ENCODE peak calls at places on chromosome 1, in ten cellular contexts. T is GM04504, B is psoas muscle, A is SJSA1, U is neural crest cell, V is Panc1, W is non-pigmented ciliary epithelial cell, H is ureter, N is left kidney, J is D341Med. P is an unnamed sample.

GRCh38 chr1:48875736-48876135 is 99.0 kb upstream of the BEND5 start:
- DNase-seq in U (no peak), T (no peak), A (no peak), W (no peak), H (no peak), V (no peak), N (peak; percentile 19), B (no peak), J (no peak), P (no peak)

GRCh38 chr1:234689236-234689635 is 79.3 kb upstream of the IRF2BP2 start:
- DNase-seq in U (no peak), H (no peak), B (no peak), W (no peak), N (no peak), J (no peak), V (no peak), T (no peak), A (no peak), P (no peak)

GRCh38 chr1:234925440-234926251 is 203.0 kb downstream of the TOMM20 start:
- DNase-seq in U (no peak), A (peak; percentile 98), N (peak; percentile 78), J (no peak), W (peak; percentile 98), T (peak; percentile 98), B (no peak), V (peak; percentile 97), H (peak; percentile 62), P (peak; percentile 99)

GRCh38 chr1:65845758-65846060 is 53.0 kb downstream of the PDE4B start:
- DNase-seq in J (no peak), N (no peak), B (no peak), H (no peak), A (no peak), V (no peak), T (no peak), U (no peak), W (no peak), P (no peak)

GRCh38 chr1:162368451-162368850 is 8.2 kb downstream of the SPATA46 start:
- DNase-seq in U (no peak), B (no peak), T (no peak), N (no peak), H (no peak), W (no peak), V (no peak), A (no peak), J (no peak), P (no peak)

GRCh38 chr1:27253611-27254010 is 19.2 kb downstream of the WDTC1 start:
- DNase-seq in W (no peak), U (no peak), J (no peak), N (no peak), H (no peak), V (no peak), A (no peak), B (no peak), T (no peak), P (no peak)

GRCh38 chr1:23967871-23968270 is 8.2 kb downstream of the PNRC2 start:
- DNase-seq in N (no peak), B (no peak), H (no peak), A (no peak), T (no peak), V (no peak), W (no peak), U (no peak), J (no peak), P (no peak)

GRCh38 chr1:156549831-156550230 is 22.5 kb downstream of the IQGAP3 start:
- DNase-seq in U (no peak), W (no peak), V (no peak), A (no peak), B (no peak), J (no peak), T (no peak), H (no peak), N (no peak), P (no peak)

GRCh38 chr1:156112276-156113137 is 2.0 kb upstream of the LMNA start:
- DNase-seq in V (no peak), B (no peak), J (no peak), N (no peak), A (no peak), T (no peak), W (no peak), U (no peak), H (no peak), P (no peak)

GRCh38 chr1:156816561-156817328 is at the start of gene SH2D2A:
- DNase-seq in J (no peak), A (no peak), U (no peak), H (peak; percentile 64), T (no peak), V (no peak), B (no peak), W (no peak), N (no peak), P (no peak)

GRCh38 chr1:160720366-160720765 is 8.7 kb upstream of the CD48 start:
- DNase-seq in N (no peak), W (no peak), A (no peak), T (no peak), V (no peak), J (no peak), U (no peak), H (no peak), B (no peak), P (no peak)

GRCh38 chr1:44707959-44708831 is 22.8 kb downstream of the RNU5D-1 start:
- DNase-seq in W (no peak), A (peak; percentile 62), J (peak; percentile 51), N (peak; percentile 53), H (no peak), U (no peak), B (no peak), V (no peak), T (peak; percentile 40), P (no peak)

GRCh38 chr1:117698398-117699160 is 92.7 kb downstream of the TENT5C start:
- DNase-seq in A (no peak), U (no peak), H (no peak), B (peak; percentile 50), T (no peak), J (no peak), N (no peak), V (no peak), W (no peak), P (no peak)

GRCh38 chr1:231467986-231468385 is 45.9 kb upstream of the EGLN1 start:
- DNase-seq in A (no peak), J (no peak), H (no peak), B (no peak), T (no peak), U (no peak), W (no peak), V (no peak), N (no peak), P (no peak)

GRCh38 chr1:107274227-107274626 is 133.4 kb downstream of the NTNG1 start:
- DNase-seq in T (no peak), H (no peak), B (no peak), N (no peak), J (no peak), V (no peak), U (no peak), W (no peak), A (no peak), P (no peak)

GRCh38 chr1:21490774-21491482 is 18.3 kb upstream of the ALPL start:
- DNase-seq in W (no peak), B (no peak), V (no peak), U (no peak), A (peak; percentile 64), H (no peak), N (no peak), J (peak; percentile 43), T (peak; percentile 81), P (peak; percentile 24)

GRCh38 chr1:29849038-29849750 is 612.9 kb downstream of the PTPRU start:
- DNase-seq in A (no peak), U (peak; percentile 37), T (peak; percentile 15), B (no peak), J (peak; percentile 59), H (peak; percentile 10), N (peak; percentile 52), W (no peak), V (peak; percentile 7), P (no peak)

GRCh38 chr1:153174624-153175023 is 23.9 kb upstream of the SPRR2G start:
- DNase-seq in V (no peak), N (no peak), H (no peak), J (no peak), W (no peak), U (no peak), A (no peak), B (no peak), T (no peak), P (no peak)

GRCh38 chr1:204991342-204991844 is 51.6 kb upstream of the CNTN2 start:
- DNase-seq in H (no peak), N (no peak), U (no peak), T (no peak), W (no peak), B (no peak), V (no peak), J (no peak), A (no peak), P (no peak)

GRCh38 chr1:230174041-230174440 is 107.0 kb downstream of the GALNT2 start:
- DNase-seq in U (no peak), T (no peak), A (no peak), V (no peak), J (no peak), H (peak; percentile 37), N (no peak), W (no peak), B (no peak), P (no peak)

P was measured in BJ.